ENCODE peak calls at places on chromosomes 12 and 14, in ten cellular contexts. One of them, this sample, is unnamed. For H3K4me1, the result is how much of the 10 kb centered on the place peaks cover.

GRCh38 chr14:57390806-57391562 is 598 bp downstream of the NAA30 start:
- DNase-seq in upper lobe of left lung: peak
- DNase-seq in ovary: no peak
- DNase-seq in SK-N-SH: peak
- DNase-seq in suprapubic skin: peak
- DNase-seq in A549: peak
- DNase-seq in sigmoid colon: peak
- DNase-seq in stomach: peak
- DNase-seq in K562: no peak
- DNase-seq in HepG2: no peak
- DNase-seq in this sample: no peak

GRCh38 chr12:121060149-121061001 is 21.3 kb upstream of the OASL start:
- DNase-seq in upper lobe of left lung: peak
- DNase-seq in ovary: peak
- DNase-seq in SK-N-SH: peak
- DNase-seq in suprapubic skin: no peak
- DNase-seq in A549: peak
- DNase-seq in sigmoid colon: no peak
- DNase-seq in stomach: peak
- DNase-seq in K562: peak
- DNase-seq in HepG2: peak
- DNase-seq in this sample: no peak

GRCh38 chr14:55849833-55850232 is 268.4 kb upstream of the PELI2 start:
- DNase-seq in upper lobe of left lung: no peak
- DNase-seq in ovary: no peak
- DNase-seq in SK-N-SH: no peak
- DNase-seq in suprapubic skin: no peak
- DNase-seq in A549: no peak
- DNase-seq in sigmoid colon: no peak
- DNase-seq in stomach: no peak
- DNase-seq in K562: no peak
- DNase-seq in HepG2: no peak
- DNase-seq in this sample: no peak

GRCh38 chr12:20444595-20445170 is 76.3 kb downstream of the PDE3A start:
- DNase-seq in upper lobe of left lung: no peak
- DNase-seq in ovary: no peak
- DNase-seq in SK-N-SH: no peak
- DNase-seq in suprapubic skin: no peak
- DNase-seq in A549: no peak
- DNase-seq in sigmoid colon: no peak
- DNase-seq in stomach: no peak
- DNase-seq in K562: no peak
- DNase-seq in HepG2: no peak
- DNase-seq in this sample: no peak

GRCh38 chr12:50590869-50591268 is 86.1 kb downstream of the DIP2B start:
- DNase-seq in upper lobe of left lung: no peak
- DNase-seq in ovary: no peak
- DNase-seq in SK-N-SH: no peak
- DNase-seq in suprapubic skin: no peak
- DNase-seq in A549: no peak
- DNase-seq in sigmoid colon: no peak
- DNase-seq in stomach: no peak
- DNase-seq in K562: no peak
- DNase-seq in HepG2: no peak
- DNase-seq in this sample: no peak

GRCh38 chr12:50533971-50534370 is 29.2 kb downstream of the DIP2B start:
- DNase-seq in upper lobe of left lung: no peak
- DNase-seq in ovary: no peak
- DNase-seq in SK-N-SH: no peak
- DNase-seq in suprapubic skin: no peak
- DNase-seq in A549: no peak
- DNase-seq in sigmoid colon: no peak
- DNase-seq in stomach: no peak
- DNase-seq in K562: no peak
- DNase-seq in HepG2: no peak
- DNase-seq in this sample: no peak

GRCh38 chr12:60148831-60149230 is 553.0 kb downstream of the SLC16A7 start:
- DNase-seq in upper lobe of left lung: no peak
- DNase-seq in ovary: no peak
- DNase-seq in SK-N-SH: no peak
- DNase-seq in suprapubic skin: no peak
- DNase-seq in A549: peak
- DNase-seq in sigmoid colon: no peak
- DNase-seq in stomach: no peak
- DNase-seq in K562: no peak
- DNase-seq in HepG2: no peak
- DNase-seq in this sample: no peak

GRCh38 chr14:106789318-106789717 is 1262.9 kb downstream of the TMEM121 start:
- DNase-seq in upper lobe of left lung: no peak
- DNase-seq in ovary: no peak
- DNase-seq in SK-N-SH: no peak
- DNase-seq in suprapubic skin: no peak
- DNase-seq in A549: no peak
- DNase-seq in sigmoid colon: no peak
- DNase-seq in stomach: no peak
- DNase-seq in K562: no peak
- DNase-seq in HepG2: no peak
- DNase-seq in this sample: no peak

GRCh38 chr14:73264080-73264895 is 27.0 kb downstream of the PAPLN start:
- DNase-seq in upper lobe of left lung: no peak
- DNase-seq in ovary: no peak
- DNase-seq in SK-N-SH: peak
- DNase-seq in suprapubic skin: no peak
- DNase-seq in A549: no peak
- DNase-seq in sigmoid colon: no peak
- DNase-seq in stomach: no peak
- DNase-seq in K562: no peak
- DNase-seq in HepG2: no peak
- DNase-seq in this sample: no peak

GRCh38 chr12:42617622-42618021 is 28.1 kb upstream of the PRICKLE1 start:
- DNase-seq in upper lobe of left lung: no peak
- DNase-seq in ovary: no peak
- DNase-seq in SK-N-SH: no peak
- DNase-seq in suprapubic skin: no peak
- DNase-seq in A549: no peak
- DNase-seq in sigmoid colon: no peak
- DNase-seq in stomach: no peak
- DNase-seq in K562: no peak
- DNase-seq in HepG2: no peak
- DNase-seq in this sample: no peak

GRCh38 chr12:47303207-47303606 is 223.4 kb upstream of the AMIGO2 start:
- DNase-seq in upper lobe of left lung: no peak
- DNase-seq in ovary: no peak
- DNase-seq in SK-N-SH: no peak
- DNase-seq in suprapubic skin: no peak
- DNase-seq in A549: no peak
- DNase-seq in sigmoid colon: no peak
- DNase-seq in stomach: no peak
- DNase-seq in K562: no peak
- DNase-seq in HepG2: no peak
- DNase-seq in this sample: no peak

GRCh38 chr12:108797677-108798076 is 59.7 kb downstream of the SSH1 start:
- DNase-seq in upper lobe of left lung: no peak
- DNase-seq in ovary: no peak
- DNase-seq in SK-N-SH: no peak
- DNase-seq in suprapubic skin: no peak
- DNase-seq in A549: no peak
- DNase-seq in sigmoid colon: no peak
- DNase-seq in stomach: no peak
- DNase-seq in K562: no peak
- DNase-seq in HepG2: no peak
- DNase-seq in this sample: no peak

GRCh38 chr14:61346221-61346620 is 24.8 kb downstream of the PRKCH start:
- DNase-seq in upper lobe of left lung: no peak
- DNase-seq in ovary: no peak
- DNase-seq in SK-N-SH: no peak
- DNase-seq in suprapubic skin: no peak
- DNase-seq in A549: no peak
- DNase-seq in sigmoid colon: no peak
- DNase-seq in stomach: no peak
- DNase-seq in K562: no peak
- DNase-seq in HepG2: no peak
- DNase-seq in this sample: no peak
- H3K4me1 ChIP-seq in upper lobe of left lung: half or more
- H3K4me1 ChIP-seq in ovary: under half
- H3K4me1 ChIP-seq in SK-N-SH: under half
- H3K4me1 ChIP-seq in suprapubic skin: half or more
- H3K4me1 ChIP-seq in A549: under half
- H3K4me1 ChIP-seq in sigmoid colon: under half
- H3K4me1 ChIP-seq in stomach: under half
- H3K4me1 ChIP-seq in K562: under half
- H3K4me1 ChIP-seq in HepG2: under half
- H3K4me1 ChIP-seq in this sample: under half

DNA sequence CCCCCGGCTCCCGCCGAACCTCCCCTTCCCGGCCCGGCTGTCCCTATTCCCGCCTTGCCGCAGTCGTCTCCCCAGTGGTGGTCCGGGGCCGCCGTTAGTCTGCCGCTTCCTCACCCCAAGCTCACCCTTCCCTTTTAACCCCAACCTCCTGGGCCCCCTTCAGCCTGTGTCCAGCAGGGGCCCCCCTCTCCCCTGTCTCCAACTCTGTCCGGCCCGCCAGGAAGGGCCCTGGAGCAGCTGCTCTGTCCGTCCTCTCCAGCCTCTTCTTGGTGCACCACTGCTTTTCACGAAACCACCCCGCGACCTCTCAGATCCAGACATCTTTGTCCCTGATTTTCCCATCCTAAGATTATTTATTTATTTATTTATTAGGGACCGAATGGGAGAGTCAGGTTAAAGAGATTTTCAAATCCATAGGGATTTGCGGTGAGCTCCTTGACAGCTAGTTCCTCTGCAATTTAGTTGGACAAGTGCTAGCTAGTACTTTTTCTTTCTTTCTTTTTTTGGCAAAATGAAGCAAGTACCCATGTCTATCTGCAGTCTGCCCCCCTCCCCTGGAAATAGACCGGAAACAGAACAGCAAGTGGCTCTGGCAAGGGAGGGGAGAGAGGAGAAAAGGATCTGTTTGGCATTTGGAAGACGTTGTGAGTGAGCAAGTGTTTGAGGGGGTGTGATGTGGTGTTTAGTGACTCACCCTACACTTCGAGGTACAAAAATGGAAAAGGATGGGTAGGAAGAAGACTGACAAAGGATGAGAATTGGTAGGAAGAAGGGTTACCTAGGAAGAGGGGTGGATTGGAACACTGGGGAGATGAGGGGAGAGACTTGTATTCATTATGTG is 632 bp downstream of the UBR7 start:
- DNase-seq in upper lobe of left lung: peak
- DNase-seq in ovary: no peak
- DNase-seq in SK-N-SH: peak
- DNase-seq in suprapubic skin: no peak
- DNase-seq in A549: peak
- DNase-seq in sigmoid colon: peak
- DNase-seq in stomach: peak
- DNase-seq in K562: peak
- DNase-seq in HepG2: no peak
- DNase-seq in this sample: peak
- TF ChIP-seq EP300 in upper lobe of left lung: no peak
- TF ChIP-seq EP300 in ovary: no peak
- TF ChIP-seq EP300 in SK-N-SH: no peak
- TF ChIP-seq EP300 in suprapubic skin: no peak
- TF ChIP-seq EP300 in A549: no peak
- TF ChIP-seq EP300 in sigmoid colon: no peak
- TF ChIP-seq EP300 in stomach: no peak
- TF ChIP-seq EP300 in K562: no peak
- TF ChIP-seq EP300 in HepG2: no peak
- TF ChIP-seq EP300 in this sample: no peak

GRCh38 chr14:65408113-65408512 is 4.4 kb upstream of the FUT8 start:
- DNase-seq in upper lobe of left lung: peak
- DNase-seq in ovary: no peak
- DNase-seq in SK-N-SH: no peak
- DNase-seq in suprapubic skin: no peak
- DNase-seq in A549: no peak
- DNase-seq in sigmoid colon: no peak
- DNase-seq in stomach: no peak
- DNase-seq in K562: no peak
- DNase-seq in HepG2: no peak
- DNase-seq in this sample: no peak
- TF ChIP-seq CTCF in upper lobe of left lung: no peak
- TF ChIP-seq CTCF in ovary: no peak
- TF ChIP-seq CTCF in SK-N-SH: no peak
- TF ChIP-seq CTCF in suprapubic skin: no peak
- TF ChIP-seq CTCF in A549: no peak
- TF ChIP-seq CTCF in sigmoid colon: no peak
- TF ChIP-seq CTCF in stomach: no peak
- TF ChIP-seq CTCF in K562: no peak
- TF ChIP-seq CTCF in HepG2: no peak
- TF ChIP-seq CTCF in this sample: no peak

DNA sequence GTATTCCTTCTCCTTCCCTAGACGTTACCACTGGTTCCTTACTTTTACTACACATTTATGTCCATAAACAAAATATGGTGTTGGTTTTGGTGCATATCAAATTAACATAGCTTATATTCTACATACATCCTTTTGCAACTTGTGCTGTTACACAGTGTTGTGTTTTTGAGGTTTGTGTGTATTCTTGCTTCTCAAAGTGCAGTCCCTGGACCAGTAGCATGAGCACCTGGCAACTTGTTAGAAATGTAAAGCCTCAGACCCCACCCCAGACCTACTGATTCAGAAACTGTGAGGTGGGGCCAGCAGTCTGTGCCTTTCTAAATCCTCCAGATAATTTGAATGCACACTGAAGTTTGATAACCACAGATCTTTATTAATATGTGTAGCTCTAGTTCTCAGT is 65.9 kb downstream of the RNFT2 start:
- DNase-seq in upper lobe of left lung: no peak
- DNase-seq in ovary: no peak
- DNase-seq in SK-N-SH: no peak
- DNase-seq in suprapubic skin: no peak
- DNase-seq in A549: no peak
- DNase-seq in sigmoid colon: no peak
- DNase-seq in stomach: no peak
- DNase-seq in K562: no peak
- DNase-seq in HepG2: no peak
- DNase-seq in this sample: no peak
- H3K4me1 ChIP-seq in upper lobe of left lung: under half
- H3K4me1 ChIP-seq in ovary: under half
- H3K4me1 ChIP-seq in SK-N-SH: under half
- H3K4me1 ChIP-seq in suprapubic skin: under half
- H3K4me1 ChIP-seq in A549: under half
- H3K4me1 ChIP-seq in sigmoid colon: under half
- H3K4me1 ChIP-seq in stomach: under half
- H3K4me1 ChIP-seq in K562: under half
- H3K4me1 ChIP-seq in HepG2: under half
- H3K4me1 ChIP-seq in this sample: under half

DNA sequence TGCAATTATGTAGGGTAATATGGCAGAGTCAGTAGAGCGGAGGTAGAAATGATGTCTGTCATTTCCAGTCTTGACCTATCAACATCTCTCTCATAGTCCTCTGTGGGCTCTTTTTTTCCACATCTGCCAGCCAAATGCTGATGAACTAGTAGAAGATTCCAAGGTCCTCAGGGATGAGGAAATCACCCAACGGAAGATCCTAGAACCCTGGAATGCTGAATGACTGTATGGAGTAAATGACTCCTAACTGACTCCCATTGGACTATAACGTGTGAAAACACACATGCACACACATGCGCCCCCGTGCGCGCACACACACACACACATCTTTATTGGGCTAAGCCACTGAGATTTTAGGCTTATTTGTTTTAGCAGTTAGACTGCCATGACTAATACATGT is 159.2 kb downstream of the MYRFL start:
- DNase-seq in upper lobe of left lung: no peak
- DNase-seq in ovary: no peak
- DNase-seq in SK-N-SH: no peak
- DNase-seq in suprapubic skin: no peak
- DNase-seq in A549: no peak
- DNase-seq in sigmoid colon: no peak
- DNase-seq in stomach: no peak
- DNase-seq in K562: no peak
- DNase-seq in HepG2: no peak
- DNase-seq in this sample: no peak
- TF ChIP-seq EP300 in upper lobe of left lung: no peak
- TF ChIP-seq EP300 in ovary: no peak
- TF ChIP-seq EP300 in SK-N-SH: no peak
- TF ChIP-seq EP300 in suprapubic skin: no peak
- TF ChIP-seq EP300 in A549: no peak
- TF ChIP-seq EP300 in sigmoid colon: no peak
- TF ChIP-seq EP300 in stomach: no peak
- TF ChIP-seq EP300 in K562: no peak
- TF ChIP-seq EP300 in HepG2: no peak
- TF ChIP-seq EP300 in this sample: no peak